ENCODE peak calls at places on chromosomes 3 and 15, in six cellular contexts. I is cardiac muscle cell, Z is thyroid gland, H is fibroblast of pulmonary artery, W is lung, E is endothelial cell of umbilical vein. A is an unnamed sample.

GRCh38 chr3:39404943-39405686 is 1.4 kb upstream of the RPSA start:
- DNase-seq in H (no peak), E (no peak), W (no peak), Z (no peak), I (no peak), A (no peak)

GRCh38 chr3:185527364-185527763 is 25.0 kb downstream of the LIPH start:
- DNase-seq in H (no peak), I (no peak), W (no peak), E (no peak), Z (no peak), A (no peak)

GRCh38 chr3:194320744-194321243 is 30.3 kb downstream of the CPN2 start:
- DNase-seq in W (no peak), Z (no peak), H (no peak), I (no peak), E (no peak), A (no peak)

GRCh38 chr3:35383216-35383615 is 256.1 kb upstream of the ARPP21 start:
- DNase-seq in E (no peak), Z (no peak), H (no peak), W (no peak), I (no peak), A (no peak)

GRCh38 chr3:157494581-157495281 is 8.5 kb downstream of the VEPH1 start:
- DNase-seq in Z (no peak), W (no peak), E (no peak), H (no peak), I (no peak), A (no peak)

GRCh38 chr3:123547881-123548534 is 36.8 kb downstream of the HACD2 start:
- DNase-seq in I (no peak), W (no peak), H (peak), E (no peak), Z (no peak), A (no peak)

GRCh38 chr15:22863356-22863755 is 24.9 kb downstream of the NIPA2 start:
- DNase-seq in Z (no peak), I (no peak), E (no peak), W (no peak), H (no peak), A (no peak)

GRCh38 chr3:29212789-29213433 is 68.0 kb upstream of the RBMS3 start:
- DNase-seq in E (no peak), W (no peak), I (no peak), H (no peak), Z (no peak), A (no peak)

GRCh38 chr3:193250492-193250891 is 9.5 kb downstream of the PLAAT1 start:
- DNase-seq in Z (no peak), W (no peak), H (no peak), E (no peak), I (no peak), A (no peak)

DNA sequence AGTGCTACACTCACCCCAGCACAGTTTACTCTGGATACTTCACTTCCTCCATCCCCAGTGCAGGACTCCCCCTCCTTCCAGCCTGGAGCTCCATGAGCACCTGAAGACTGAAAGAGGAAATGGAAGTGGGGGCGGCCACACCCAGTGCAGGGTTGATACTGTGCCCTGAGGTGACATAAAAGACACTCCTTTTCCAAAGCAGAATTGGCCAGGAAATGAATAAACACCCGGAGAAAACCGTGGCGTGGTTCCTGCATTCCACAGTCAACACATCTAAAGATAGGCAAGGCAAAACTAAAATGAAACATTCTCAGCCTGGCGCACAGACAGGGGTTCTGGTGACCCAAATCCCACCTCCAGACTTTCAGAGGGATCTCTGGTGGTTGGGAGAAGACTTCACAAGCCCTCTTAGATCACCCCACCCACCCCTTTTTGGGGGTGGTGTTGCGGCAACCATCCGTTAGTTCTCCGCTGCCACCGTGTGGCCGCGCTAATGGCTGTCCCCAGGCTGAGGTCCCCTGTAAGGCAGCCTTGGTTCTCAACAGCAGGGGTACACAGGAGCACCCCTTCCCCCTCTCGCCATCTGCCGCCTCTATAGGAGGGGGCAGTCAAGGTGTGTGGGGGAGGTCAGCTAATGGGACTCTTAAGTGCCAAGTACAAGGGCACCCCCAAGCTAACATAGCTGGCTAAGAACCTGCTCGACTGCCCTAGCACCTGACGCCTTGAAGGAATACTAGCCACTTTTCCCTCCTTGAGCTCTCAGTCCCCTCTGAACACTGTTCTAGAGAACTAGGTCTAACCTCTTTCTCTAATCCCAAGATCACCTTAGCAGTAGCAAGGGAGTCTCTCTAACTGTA is 2.6 kb upstream of the MST1R start:
- DNase-seq in W (peak), H (peak), E (peak), I (peak), Z (peak), A (no peak)
- H3K4me3 ChIP-seq in W (no peak), H (peak), E (peak), I (no peak), Z (no peak), A (peak)

DNA sequence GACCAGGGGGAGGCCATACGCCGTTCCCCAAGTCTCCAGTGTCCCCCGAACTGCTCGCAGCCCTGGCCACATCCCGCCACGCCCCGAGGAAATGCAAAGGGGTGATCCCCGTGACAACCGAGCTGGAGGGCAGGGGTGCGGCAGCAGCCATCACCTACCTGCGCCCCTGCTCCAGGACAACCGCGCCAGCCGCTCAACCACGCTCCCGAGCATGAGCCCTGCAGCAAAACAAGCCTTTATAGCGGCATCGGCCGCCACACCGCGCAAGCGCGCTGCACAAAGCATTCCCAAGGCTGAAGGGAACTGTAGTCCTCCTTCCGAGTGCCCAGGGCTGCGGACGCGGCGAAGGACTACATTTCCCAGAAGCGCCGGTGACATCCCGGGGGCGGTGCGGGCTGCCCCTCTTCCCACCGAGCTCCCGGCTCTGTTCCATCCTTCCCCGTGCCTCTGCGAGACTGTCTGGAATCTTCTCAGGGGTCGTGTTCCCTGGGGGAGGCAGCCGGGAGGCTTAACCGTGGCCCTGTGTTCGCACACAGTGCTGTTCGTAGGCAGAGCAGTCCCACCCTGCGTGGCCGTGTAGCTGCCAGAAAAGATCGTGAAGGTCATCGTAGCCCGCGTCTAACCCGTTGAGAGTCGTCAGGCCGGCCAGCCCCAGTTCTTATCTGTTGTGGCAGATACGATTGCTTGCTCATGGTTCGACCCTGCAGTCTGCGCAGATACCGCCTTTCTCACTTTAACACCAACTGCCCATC is at the start of gene ABCC5:
- DNase-seq in H (peak), W (peak), Z (peak), I (peak), E (peak), A (peak)
- TF ChIP-seq CTCF in H (peak), W (no peak), Z (peak), I (peak), E (no peak), A (no peak)

GRCh38 chr3:84962460-84962859 is 3.7 kb downstream of the CADM2 start:
- DNase-seq in W (no peak), E (no peak), I (no peak), H (no peak), Z (no peak), A (no peak)
- H3K4me3 ChIP-seq in W (no peak), E (no peak), I (no peak), H (no peak), Z (no peak), A (no peak)

GRCh38 chr3:9225268-9225667 is 24.2 kb downstream of the SRGAP3 start:
- DNase-seq in I (no peak), Z (no peak), H (no peak), E (no peak), W (no peak), A (no peak)

GRCh38 chr3:9223683-9224082 is 25.8 kb downstream of the SRGAP3 start:
- DNase-seq in I (no peak), H (no peak), E (no peak), W (no peak), Z (no peak), A (no peak)

GRCh38 chr3:9224490-9224889 is 25.0 kb downstream of the SRGAP3 start:
- DNase-seq in W (no peak), H (peak), I (no peak), Z (no peak), E (no peak), A (no peak)

GRCh38 chr3:9229325-9229724 is 20.1 kb downstream of the SRGAP3 start:
- DNase-seq in W (no peak), H (no peak), I (no peak), Z (no peak), E (no peak), A (no peak)

DNA sequence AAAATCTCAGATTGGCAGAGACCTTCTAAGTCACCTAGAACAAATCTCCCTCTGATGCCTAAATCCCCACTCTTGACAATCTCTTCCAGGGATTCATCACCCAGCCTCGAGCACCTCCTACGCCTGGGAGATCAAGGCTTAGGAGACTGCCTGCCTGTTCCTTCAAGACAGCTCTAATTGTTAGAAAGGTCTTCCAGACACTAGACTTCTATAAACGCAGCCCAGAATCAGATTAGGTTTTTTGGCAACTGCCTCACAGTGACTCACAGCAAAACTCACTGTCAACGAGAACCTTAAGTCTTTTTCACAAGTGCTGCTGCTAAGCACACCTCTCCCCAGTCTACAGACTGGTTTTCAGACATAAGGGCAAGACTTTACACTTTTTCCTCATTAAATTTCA is 23.1 kb downstream of the SRGAP3 start:
- DNase-seq in E (no peak), W (no peak), H (peak), I (no peak), Z (peak), A (peak)
- TF ChIP-seq CTCF in E (no peak), W (no peak), H (no peak), I (no peak), Z (no peak), A (no peak)

GRCh38 chr3:152383136-152383606 is 114.4 kb downstream of the MBNL1 start:
- DNase-seq in H (no peak), I (no peak), E (no peak), W (no peak), Z (no peak), A (no peak)
- H3K4me3 ChIP-seq in H (no peak), I (no peak), E (no peak), W (no peak), Z (no peak), A (no peak)

DNA sequence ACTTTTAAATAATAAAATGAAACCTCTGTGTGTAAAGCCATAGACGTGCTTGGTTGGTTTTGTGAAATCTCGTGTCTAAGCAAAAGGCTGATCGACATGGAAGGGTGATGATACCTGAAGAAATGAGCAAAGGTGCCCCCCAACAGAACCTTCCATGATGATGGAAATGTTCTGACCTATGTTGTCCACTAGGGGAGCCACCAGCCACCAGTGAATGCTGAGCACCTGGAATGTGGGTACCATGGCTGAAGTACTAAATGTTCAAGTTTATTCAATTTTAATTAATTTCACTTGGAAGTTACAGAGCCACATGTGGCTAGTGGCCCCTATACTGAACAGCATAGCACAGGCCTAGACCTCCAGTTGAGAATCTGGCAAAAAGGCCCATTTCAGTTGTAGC is 158.8 kb downstream of the POLR2M start:
- DNase-seq in E (no peak), I (peak), H (peak), Z (peak), W (no peak), A (no peak)
- TF ChIP-seq CTCF in E (peak), I (peak), H (peak), Z (peak), W (no peak), A (peak)

GRCh38 chr3:155634121-155634719 is 110.7 kb downstream of the PLCH1 start:
- DNase-seq in I (no peak), W (no peak), Z (no peak), H (no peak), E (no peak), A (no peak)

GRCh38 chr3:155629006-155629405 is 115.9 kb downstream of the PLCH1 start:
- DNase-seq in I (no peak), E (no peak), H (no peak), W (no peak), Z (no peak), A (no peak)

DNA sequence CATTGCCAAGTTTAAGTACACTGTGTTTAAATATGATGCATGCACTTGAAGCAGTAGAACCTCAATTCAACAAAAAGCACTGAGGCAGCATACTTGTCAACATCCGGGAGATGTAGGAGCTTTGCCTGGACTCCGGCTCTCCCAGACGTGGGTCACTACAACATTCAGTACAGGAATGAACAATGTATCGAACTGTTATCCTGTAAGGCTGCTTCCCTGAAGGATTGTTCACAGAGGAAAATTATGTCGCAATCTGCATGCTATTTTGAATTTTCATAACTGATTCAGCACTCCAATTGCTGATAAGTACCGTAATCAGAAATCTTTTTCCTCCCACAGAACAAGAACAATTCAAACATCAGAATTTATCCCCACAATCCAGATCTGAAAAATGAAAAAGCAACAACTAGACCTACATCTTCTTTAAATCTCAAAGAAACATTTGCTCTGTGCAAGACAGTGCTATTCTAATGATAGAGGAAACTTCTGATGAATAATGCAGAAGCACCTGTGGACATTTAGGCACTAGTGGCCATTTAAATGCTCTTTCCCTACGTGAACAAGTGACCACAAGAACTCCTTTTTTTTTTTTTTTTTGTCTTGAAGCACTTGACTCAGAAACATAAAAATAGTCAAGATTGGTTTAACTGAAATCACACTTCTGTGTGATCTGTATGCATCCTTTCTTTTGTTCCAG is 113.4 kb downstream of the PLCH1 start:
- DNase-seq in E (no peak), I (no peak), H (peak), Z (no peak), W (no peak), A (no peak)
- H3K4me3 ChIP-seq in E (no peak), I (no peak), H (no peak), Z (no peak), W (no peak), A (no peak)